ENCODE peak calls at places on chromosomes 3 and 15, in four cellular contexts. U is KBM-7, C is MCF 10A, O is iPS-NIHi11. E is an unnamed sample.

GRCh38 chr15:71207141-71207540 is 91.9 kb downstream of the THSD4 start:
- DNase-seq in C (no peak), O (no peak), U (no peak), E (no peak)

GRCh38 chr15:48632651-48633050 is 12.9 kb downstream of the FBN1 start:
- DNase-seq in O (no peak), U (no peak), C (no peak), E (no peak)

GRCh38 chr15:45441686-45442085 is 63.3 kb upstream of the GATM start:
- DNase-seq in C (no peak), O (no peak), U (no peak), E (no peak)

GRCh38 chr15:65954289-65954741 is 85.0 kb downstream of the RAB11A start:
- DNase-seq in O (peak; percentile 54), C (peak; percentile 82), U (no peak), E (no peak)

GRCh38 chr3:20099020-20099539 is 58.8 kb downstream of the KAT2B start:
- DNase-seq in O (no peak), U (no peak), C (no peak), E (no peak)

GRCh38 chr3:71785594-71786472 is 885 bp upstream of the PROK2 start:
- DNase-seq in O (no peak), U (no peak), C (no peak), E (no peak)

GRCh38 chr3:164375995-164376394 is 702.3 kb downstream of the SI start:
- DNase-seq in U (no peak), C (no peak), O (no peak), E (no peak)

GRCh38 chr3:32454731-32455608 is 47.7 kb downstream of the CMTM6 start:
- DNase-seq in O (no peak), U (no peak), C (no peak), E (no peak)

GRCh38 chr15:67240235-67241131 is 14.0 kb downstream of the AAGAB start:
- DNase-seq in O (peak; percentile 23), C (peak; percentile 57), U (peak; percentile 55), E (no peak)

GRCh38 chr3:136503056-136503455 is 249.1 kb downstream of the STAG1 start:
- DNase-seq in O (no peak), U (no peak), C (no peak), E (no peak)

GRCh38 chr3:129645291-129645690 is 38.8 kb upstream of the PLXND1 start:
- DNase-seq in O (no peak), U (peak; percentile 78), C (no peak), E (no peak)

GRCh38 chr3:31077021-31077601 is 182.7 kb upstream of the GADL1 start:
- DNase-seq in O (no peak), C (peak; percentile 85), U (peak; percentile 1), E (peak; percentile 78)

GRCh38 chr3:42539871-42540714 is 37.6 kb downstream of the VIPR1 start:
- DNase-seq in U (peak; percentile 38), O (peak; percentile 95), C (peak; percentile 70), E (no peak)